ENCODE peak calls at places on chromosomes 5 and 9, in six cellular contexts. I, Q, G, F, N and O are unnamed samples.

GRCh38 chr5:150497274-150497988 is 10.5 kb upstream of the NDST1 start:
- DNase-seq in I (no peak), Q (peak), G (no peak), F (no peak), N (peak), O (no peak)

GRCh38 chr5:68593211-68593701 is 377.7 kb downstream of the PIK3R1 start:
- DNase-seq in I (no peak), Q (no peak), G (no peak), F (no peak), N (no peak), O (no peak)

GRCh38 chr5:133155326-133155969 is 103.6 kb downstream of the HSPA4 start:
- DNase-seq in I (no peak), Q (peak), G (no peak), F (no peak), N (no peak), O (no peak)

GRCh38 chr9:89137548-89138462 is 40.8 kb downstream of the SHC3 start:
- DNase-seq in I (no peak), Q (peak), G (peak), F (no peak), N (peak), O (no peak)

GRCh38 chr9:104177003-104177611 is 83.0 kb downstream of the SMC2 start:
- DNase-seq in I (no peak), Q (peak), G (no peak), F (no peak), N (no peak), O (no peak)

GRCh38 chr9:33676746-33677505 is 118.4 kb upstream of the PRSS3 start:
- DNase-seq in I (peak), Q (peak), G (peak), F (peak), N (no peak), O (peak)

GRCh38 chr9:7760014-7760415 is 39.6 kb downstream of the DMAC1 start:
- DNase-seq in I (no peak), Q (no peak), G (no peak), F (no peak), N (no peak), O (no peak)

GRCh38 chr5:50824109-50824508 is 157.7 kb downstream of the PARP8 start:
- DNase-seq in I (no peak), Q (no peak), G (no peak), F (no peak), N (no peak), O (no peak)

GRCh38 chr5:110251366-110251765 is 475.1 kb downstream of the TMEM232 start:
- DNase-seq in I (no peak), Q (no peak), G (no peak), F (no peak), N (no peak), O (no peak)

GRCh38 chr9:121609845-121610637 is 41.4 kb upstream of the DAB2IP start:
- DNase-seq in I (no peak), Q (peak), G (no peak), F (no peak), N (no peak), O (no peak)

GRCh38 chr9:133683494-133684460 is 47.6 kb downstream of the DBH start:
- DNase-seq in I (peak), Q (no peak), G (peak), F (no peak), N (no peak), O (no peak)

GRCh38 chr5:39447968-39448367 is 23.2 kb upstream of the DAB2 start:
- DNase-seq in I (no peak), Q (peak), G (no peak), F (no peak), N (no peak), O (no peak)

GRCh38 chr5:45737153-45737552 is 41.0 kb upstream of the HCN1 start:
- DNase-seq in I (no peak), Q (no peak), G (no peak), F (no peak), N (no peak), O (no peak)

GRCh38 chr5:140312067-140312790 is 9.3 kb upstream of the PFDN1 start:
- DNase-seq in I (no peak), Q (peak), G (no peak), F (no peak), N (no peak), O (no peak)

GRCh38 chr5:160747963-160748362 is 104.0 kb downstream of the ATP10B start:
- DNase-seq in I (no peak), Q (no peak), G (no peak), F (no peak), N (no peak), O (no peak)

GRCh38 chr5:92560698-92561361 is 1020.2 kb downstream of the NR2F1-AS1 start:
- DNase-seq in I (no peak), Q (peak), G (no peak), F (peak), N (no peak), O (no peak)

GRCh38 chr5:152625696-152626095 is 220.6 kb upstream of the NMUR2 start:
- DNase-seq in I (no peak), Q (no peak), G (no peak), F (no peak), N (no peak), O (no peak)

GRCh38 chr5:32014345-32014744 is 159.8 kb downstream of the GOLPH3 start:
- DNase-seq in I (no peak), Q (no peak), G (no peak), F (no peak), N (no peak), O (no peak)

GRCh38 chr5:160833806-160834205 is 18.2 kb downstream of the ATP10B start:
- DNase-seq in I (no peak), Q (peak), G (no peak), F (no peak), N (no peak), O (no peak)

GRCh38 chr5:139995929-139996328 is 47.2 kb downstream of the NRG2 start:
- DNase-seq in I (no peak), Q (no peak), G (no peak), F (no peak), N (no peak), O (no peak)

GRCh38 chr9:91740713-91741112 is 209.3 kb downstream of the ROR2 start:
- DNase-seq in I (no peak), Q (peak), G (no peak), F (no peak), N (no peak), O (no peak)

GRCh38 chr9:133184971-133185370 is 21.3 kb upstream of the GBGT1 start:
- DNase-seq in I (no peak), Q (peak), G (peak), F (peak), N (peak), O (no peak)

GRCh38 chr9:88233091-88233490 is 94.8 kb upstream of the SPATA31C2 start:
- DNase-seq in I (no peak), Q (no peak), G (no peak), F (no peak), N (no peak), O (no peak)

GRCh38 chr5:102792705-102793104 is 37.6 kb downstream of the PAM start:
- DNase-seq in I (no peak), Q (peak), G (no peak), F (no peak), N (peak), O (no peak)

GRCh38 chr9:136345281-136346156 is 18.0 kb downstream of the DNLZ start:
- DNase-seq in I (no peak), Q (peak), G (no peak), F (no peak), N (peak), O (peak)

GRCh38 chr9:134972140-134972539 is 54.4 kb upstream of the FCN1 start:
- DNase-seq in I (peak), Q (no peak), G (no peak), F (no peak), N (no peak), O (peak)